ENCODE peak calls at places on chromosomes 2 and 18, in six cellular contexts. W is HEK293T, T is HepG2, L is IMR-90, V is K562, Y is GM12878. P is an unnamed sample.

GRCh38 chr2:235850289-235850688 is 317.9 kb downstream of the GBX2 start:
- DNase-seq in W (no peak), T (no peak), L (no peak), V (no peak), Y (no peak), P (no peak)

GRCh38 chr2:144198116-144198515 is 321.8 kb downstream of the ZEB2 start:
- DNase-seq in W (no peak), T (peak), L (peak), V (no peak), Y (no peak), P (no peak)

GRCh38 chr2:31347788-31348187 is 66.8 kb downstream of the XDH start:
- DNase-seq in W (no peak), T (no peak), L (peak), V (no peak), Y (no peak), P (peak)

GRCh38 chr2:61520261-61520660 is 17.9 kb downstream of the XPO1 start:
- DNase-seq in W (no peak), T (no peak), L (no peak), V (no peak), Y (no peak), P (no peak)

GRCh38 chr2:182668671-182669070 is 47.4 kb upstream of the DNAJC10 start:
- DNase-seq in W (no peak), T (peak), L (peak), V (no peak), Y (no peak), P (no peak)

GRCh38 chr18:54948350-54948837 is 10.9 kb downstream of the CCDC68 start:
- DNase-seq in W (no peak), T (peak), L (peak), V (no peak), Y (no peak), P (peak)

GRCh38 chr2:133270550-133270949 is 297.7 kb downstream of the NCKAP5 start:
- DNase-seq in W (no peak), T (no peak), L (no peak), V (no peak), Y (no peak), P (peak)

GRCh38 chr2:174485763-174486613 is 841 bp downstream of the GPR155 start:
- DNase-seq in W (peak), T (no peak), L (peak), V (peak), Y (no peak), P (no peak)

GRCh38 chr2:156896294-156896693 is 361.2 kb upstream of the GALNT5 start:
- DNase-seq in W (no peak), T (no peak), L (peak), V (no peak), Y (peak), P (no peak)

GRCh38 chr2:27204566-27204965 is 7.3 kb upstream of the ATRAID start:
- DNase-seq in W (no peak), T (no peak), L (no peak), V (no peak), Y (no peak), P (no peak)

GRCh38 chr2:181949047-181949446 is 36.6 kb upstream of the PPP1R1C start:
- DNase-seq in W (no peak), T (no peak), L (peak), V (no peak), Y (no peak), P (no peak)

GRCh38 chr18:54239091-54239490 is 14.6 kb upstream of the MBD2 start:
- DNase-seq in W (no peak), T (no peak), L (no peak), V (no peak), Y (no peak), P (no peak)

GRCh38 chr2:181680937-181681811 is 857 bp upstream of the NEUROD1 start:
- DNase-seq in W (no peak), T (no peak), L (no peak), V (no peak), Y (no peak), P (no peak)

GRCh38 chr2:121897335-121897970 is 142.0 kb downstream of the TSN start:
- DNase-seq in W (peak), T (peak), L (peak), V (peak), Y (no peak), P (peak)

GRCh38 chr2:193103064-193103463 is 908.3 kb upstream of the TMEFF2 start:
- DNase-seq in W (no peak), T (peak), L (no peak), V (no peak), Y (no peak), P (peak)

GRCh38 chr2:152847067-152847466 is 128.6 kb downstream of the ARL6IP6 start:
- DNase-seq in W (no peak), T (no peak), L (peak), V (no peak), Y (no peak), P (no peak)

GRCh38 chr18:12744103-12744502 is 41.3 kb downstream of the PSMG2 start:
- DNase-seq in W (no peak), T (peak), L (peak), V (peak), Y (no peak), P (peak)

GRCh38 chr18:25349131-25349925 is 2.6 kb downstream of the ZNF521 start:
- DNase-seq in W (peak), T (no peak), L (peak), V (no peak), Y (no peak), P (no peak)

GRCh38 chr2:11985817-11986566 is 239.6 kb downstream of the LPIN1 start:
- DNase-seq in W (no peak), T (no peak), L (no peak), V (no peak), Y (no peak), P (no peak)

GRCh38 chr2:225584821-225585220 is 185.3 kb downstream of the NYAP2 start:
- DNase-seq in W (no peak), T (no peak), L (no peak), V (no peak), Y (no peak), P (peak)

GRCh38 chr2:218806346-218806978 is 24.5 kb downstream of the CYP27A1 start:
- DNase-seq in W (peak), T (peak), L (peak), V (no peak), Y (peak), P (peak)

GRCh38 chr18:31648966-31649429 is 35.4 kb downstream of the B4GALT6 start:
- DNase-seq in W (peak), T (peak), L (peak), V (no peak), Y (peak), P (peak)

GRCh38 chr2:196040218-196040617 is 28.4 kb downstream of the DNAH7 start:
- DNase-seq in W (no peak), T (no peak), L (no peak), V (no peak), Y (no peak), P (no peak)

GRCh38 chr2:71282493-71282892 is 49.1 kb upstream of the ZNF638 start:
- DNase-seq in W (no peak), T (peak), L (no peak), V (no peak), Y (no peak), P (peak)

GRCh38 chr2:1836321-1836860 is 92.1 kb upstream of the PXDN start:
- DNase-seq in W (no peak), T (no peak), L (no peak), V (no peak), Y (no peak), P (no peak)

GRCh38 chr18:34595673-34596072 is 114.4 kb upstream of the DTNA start:
- DNase-seq in W (no peak), T (peak), L (peak), V (no peak), Y (no peak), P (no peak)

GRCh38 chr2:105373895-105374401 is 24.9 kb downstream of the FHL2 start:
- DNase-seq in W (no peak), T (no peak), L (no peak), V (no peak), Y (peak), P (no peak)

GRCh38 chr2:221364672-221365071 is 207.4 kb downstream of the EPHA4 start:
- DNase-seq in W (no peak), T (no peak), L (no peak), V (no peak), Y (no peak), P (no peak)

GRCh38 chr2:230664844-230665243 is 47.8 kb upstream of the CAB39 start:
- DNase-seq in W (no peak), T (no peak), L (no peak), V (no peak), Y (no peak), P (no peak)

GRCh38 chr2:126244937-126245336 is 411.0 kb upstream of the GYPC start:
- DNase-seq in W (peak), T (peak), L (no peak), V (peak), Y (peak), P (peak)

GRCh38 chr2:2503864-2504418 is 172.9 kb upstream of the MYT1L start:
- DNase-seq in W (no peak), T (no peak), L (no peak), V (no peak), Y (no peak), P (no peak)

GRCh38 chr2:88599527-88599926 is 27.7 kb downstream of the EIF2AK3 start:
- DNase-seq in W (no peak), T (no peak), L (no peak), V (peak), Y (no peak), P (no peak)

GRCh38 chr2:237414056-237414661 is at the start of gene COL6A3:
- DNase-seq in W (no peak), T (no peak), L (peak), V (no peak), Y (no peak), P (no peak)

GRCh38 chr2:199370150-199370780 is 87.5 kb downstream of the SATB2 start:
- DNase-seq in W (no peak), T (no peak), L (peak), V (no peak), Y (no peak), P (no peak)

DNA sequence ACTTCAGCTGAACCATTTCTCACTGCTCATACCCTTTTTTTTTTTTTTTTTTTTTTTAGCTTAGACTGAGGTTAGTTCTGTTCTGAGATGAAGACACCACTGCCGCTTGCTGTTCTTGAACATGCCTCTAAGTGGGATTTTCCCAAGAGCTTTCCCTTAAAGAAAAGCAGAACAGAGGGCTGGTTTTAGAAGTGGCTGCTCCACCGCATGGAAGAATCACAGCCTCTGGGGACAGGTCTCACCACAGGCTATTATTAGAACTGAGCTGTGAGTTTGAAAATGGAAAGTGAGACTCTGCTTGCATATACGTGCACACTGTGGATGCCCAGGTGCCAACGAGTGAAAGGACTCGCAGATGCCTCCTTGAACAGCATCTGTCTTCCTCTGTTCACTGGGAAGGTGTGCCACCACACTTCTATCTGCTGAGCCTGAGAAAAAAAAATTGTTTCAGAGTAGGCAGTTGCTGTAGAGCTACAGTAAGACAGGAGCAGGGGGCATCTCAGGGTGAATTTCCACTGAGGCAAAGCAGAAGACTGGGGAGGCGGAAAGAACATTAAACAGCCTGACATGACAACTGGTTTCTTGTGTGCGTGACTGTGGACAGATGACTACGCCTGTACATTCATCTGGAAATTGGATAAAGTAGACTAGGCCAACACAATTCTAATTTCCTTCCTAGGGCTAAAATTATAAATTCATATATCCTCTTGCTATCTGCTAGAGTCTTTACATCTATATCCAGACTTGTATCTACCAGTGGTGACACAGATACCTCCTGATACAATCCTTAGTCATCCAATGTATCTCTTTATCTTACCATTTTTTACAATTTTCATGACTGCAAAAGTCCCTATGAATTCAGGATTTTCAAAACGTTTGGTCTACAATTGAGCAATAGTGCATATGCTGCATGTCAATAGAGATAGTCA is 1045.7 kb upstream of the CELF4 start:
- DNase-seq in W (no peak), T (no peak), L (no peak), V (no peak), Y (peak), P (no peak)
- TF ChIP-seq BHLHE40 in W (no peak), T (no peak), L (no peak), V (no peak), Y (peak), P (no peak)

GRCh38 chr2:64623232-64623879 is 30.4 kb downstream of the SERTAD2 start:
- DNase-seq in W (no peak), T (no peak), L (no peak), V (no peak), Y (no peak), P (no peak)
- TF ChIP-seq BHLHE40 in W (no peak), T (no peak), L (no peak), V (no peak), Y (no peak), P (no peak)

DNA sequence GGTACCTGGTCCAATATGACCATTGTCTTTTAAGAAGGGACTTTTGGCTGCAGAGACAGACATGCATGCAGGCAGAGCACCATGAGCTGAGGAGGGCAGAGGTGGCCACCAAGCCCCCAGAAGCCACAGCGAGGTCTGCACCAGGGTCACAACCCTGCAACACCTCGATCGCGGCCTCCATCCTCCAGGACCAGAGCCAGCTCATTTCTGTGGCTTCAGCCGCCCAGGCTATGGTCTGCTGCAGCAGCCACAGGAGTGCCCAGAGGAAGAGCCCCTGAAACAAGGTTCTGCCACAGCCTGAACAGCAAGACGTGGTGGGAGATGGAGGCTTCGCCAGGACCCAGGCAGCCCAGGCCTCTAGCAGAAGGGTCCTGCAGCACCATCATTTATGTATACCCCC is 53.9 kb downstream of the ANKMY1 start:
- DNase-seq in W (no peak), T (no peak), L (no peak), V (no peak), Y (no peak), P (no peak)
- TF ChIP-seq BHLHE40 in W (no peak), T (no peak), L (no peak), V (no peak), Y (no peak), P (no peak)

GRCh38 chr2:98446850-98447249 is 2.2 kb downstream of the INPP4A start:
- DNase-seq in W (no peak), T (no peak), L (no peak), V (no peak), Y (no peak), P (no peak)

GRCh38 chr2:98442488-98442887 is 2.2 kb upstream of the INPP4A start:
- DNase-seq in W (no peak), T (no peak), L (no peak), V (no peak), Y (no peak), P (no peak)

GRCh38 chr2:98444436-98445166 is at the start of gene INPP4A:
- DNase-seq in W (peak), T (peak), L (peak), V (peak), Y (no peak), P (peak)

GRCh38 chr2:98445708-98446577 is 1.3 kb downstream of the INPP4A start:
- DNase-seq in W (peak), T (no peak), L (no peak), V (peak), Y (no peak), P (no peak)

DNA sequence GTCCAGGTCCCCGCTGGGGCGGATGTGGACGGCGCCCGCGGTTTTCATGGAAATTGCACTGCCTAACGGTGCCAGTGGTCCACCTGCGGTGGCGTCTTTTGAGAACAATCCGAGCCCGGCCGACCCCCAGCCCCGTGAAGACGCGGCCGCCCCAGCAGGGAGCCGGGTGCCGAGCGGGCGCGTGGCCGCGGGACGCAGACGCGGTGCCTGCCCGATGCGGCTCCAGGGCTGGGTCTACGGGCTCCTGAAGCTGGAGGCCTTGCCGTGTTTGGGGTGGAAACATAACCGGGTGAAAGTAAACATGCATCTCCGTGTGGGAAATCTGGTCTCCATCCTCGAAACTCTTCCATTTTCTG is 487 bp downstream of the INPP4A start:
- DNase-seq in W (peak), T (no peak), L (no peak), V (no peak), Y (no peak), P (no peak)
- TF ChIP-seq BHLHE40 in W (no peak), T (no peak), L (no peak), V (no peak), Y (no peak), P (no peak)

GRCh38 chr18:28163201-28163778 is 13.6 kb downstream of the CDH2 start:
- DNase-seq in W (no peak), T (no peak), L (peak), V (no peak), Y (no peak), P (no peak)
- TF ChIP-seq BHLHE40 in W (no peak), T (no peak), L (no peak), V (no peak), Y (no peak), P (no peak)

GRCh38 chr18:23226930-23227728 is 91.8 kb downstream of the CABLES1 start:
- DNase-seq in W (no peak), T (no peak), L (peak), V (no peak), Y (no peak), P (no peak)
- TF ChIP-seq BHLHE40 in W (no peak), T (no peak), L (peak), V (no peak), Y (no peak), P (no peak)

DNA sequence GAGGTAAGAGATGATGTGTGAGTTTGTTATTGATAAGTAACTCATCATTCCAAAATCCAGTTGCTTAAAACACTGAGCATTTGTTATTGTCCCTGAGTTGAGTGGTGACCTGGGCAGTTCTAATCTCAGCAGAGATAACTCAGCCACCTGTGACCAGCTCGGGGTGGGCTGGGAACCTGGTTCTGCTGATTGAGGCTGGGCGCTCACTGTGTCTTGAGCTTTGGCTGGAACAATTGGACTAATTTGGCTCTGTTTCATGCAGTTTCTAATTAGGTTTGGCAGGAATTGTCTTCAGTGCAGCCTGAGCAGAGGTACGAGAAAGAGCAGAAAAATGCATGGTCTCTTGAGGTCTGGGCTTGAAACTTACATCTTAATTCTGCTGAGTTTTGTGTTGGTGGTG is 144.7 kb downstream of the RNF144A start:
- DNase-seq in W (no peak), T (no peak), L (no peak), V (no peak), Y (no peak), P (no peak)
- TF ChIP-seq BHLHE40 in W (no peak), T (no peak), L (no peak), V (no peak), Y (no peak), P (no peak)

GRCh38 chr2:233061591-233062446 is 1.7 kb downstream of the INPP5D start:
- DNase-seq in W (no peak), T (peak), L (peak), V (peak), Y (no peak), P (no peak)
- TF ChIP-seq BHLHE40 in W (no peak), T (peak), L (no peak), V (no peak), Y (peak), P (no peak)

P was measured in A549.